ENCODE peak calls at places on chromosomes 1 and 21, in eight cellular contexts. I is mammary epithelial cell, A is WTC11, L is lung, V is upper lobe of left lung, T is endothelial cell, N is AG04450, P is GM23338. K is an unnamed sample.

GRCh38 chr1:19668893-19669292 is 4.2 kb downstream of the HTR6 start:
- DNase-seq in V (no peak), I (no peak), T (no peak), L (no peak), A (no peak), P (no peak), N (no peak), K (no peak)

GRCh38 chr1:48556161-48556850 is 84.3 kb upstream of the SPATA6 start:
- DNase-seq in V (no peak), I (no peak), N (no peak), A (no peak), L (no peak), T (no peak), P (no peak), K (no peak)

GRCh38 chr1:225435957-225436392 is 8.1 kb upstream of the LBR start:
- DNase-seq in L (no peak), N (no peak), V (no peak), T (no peak), I (no peak), P (no peak), A (no peak), K (no peak)

GRCh38 chr1:168135982-168136708 is 585 bp downstream of the GPR161 start:
- DNase-seq in T (peak; percentile 33), P (peak; percentile 56), A (peak; percentile 41), V (peak; percentile 84), I (peak; percentile 48), L (no peak), N (no peak), K (no peak)

GRCh38 chr1:204113900-204114299 is 37.9 kb downstream of the ETNK2 start:
- DNase-seq in N (no peak), T (no peak), I (peak; percentile 16), A (no peak), L (no peak), P (no peak), V (no peak), K (no peak)

GRCh38 chr1:115815694-115816093 is 25.2 kb downstream of the NHLH2 start:
- DNase-seq in I (no peak), V (no peak), A (no peak), T (no peak), N (no peak), P (no peak), L (no peak), K (no peak)

GRCh38 chr21:46188226-46189212 is 4.3 kb upstream of the SPATC1L start:
- DNase-seq in I (peak; percentile 50), P (peak; percentile 28), V (no peak), T (no peak), N (no peak), L (no peak), A (no peak), K (no peak)

GRCh38 chr1:11134352-11135266 is 34.9 kb upstream of the EXOSC10 start:
- DNase-seq in T (no peak), N (peak; percentile 39), A (no peak), V (no peak), L (no peak), P (no peak), I (peak; percentile 62), K (no peak)

GRCh38 chr1:117734403-117734802 is 128.6 kb downstream of the TENT5C start:
- DNase-seq in N (no peak), V (no peak), P (no peak), T (no peak), I (no peak), A (no peak), L (no peak), K (no peak)

GRCh38 chr1:34985063-34985770 is at the start of gene TMEM35B:
- DNase-seq in I (peak; percentile 32), L (peak; percentile 74), V (peak; percentile 95), N (no peak), T (peak; percentile 61), A (peak; percentile 71), P (peak; percentile 77), K (peak; percentile 16)

GRCh38 chr1:175725684-175726083 is 17.7 kb downstream of the TNR start:
- DNase-seq in N (no peak), A (peak; percentile 64), V (no peak), P (peak; percentile 84), T (peak; percentile 62), L (no peak), I (peak; percentile 20), K (no peak)

GRCh38 chr1:41958015-41958673 is 39.4 kb upstream of the HIVEP3 start:
- DNase-seq in V (no peak), T (no peak), I (no peak), L (no peak), A (no peak), P (no peak), N (no peak), K (no peak)
- TF ChIP-seq CTCF in V (no peak), T (no peak), I (no peak), L (no peak), A (no peak), P (no peak), N (no peak), K (no peak)

GRCh38 chr1:25517476-25518394 is 25.7 kb upstream of the LDLRAP1 start:
- DNase-seq in N (no peak), V (peak; percentile 46), P (peak; percentile 89), A (peak; percentile 68), T (no peak), L (no peak), I (no peak), K (no peak)
- TF ChIP-seq CTCF in N (no peak), V (no peak), P (peak; percentile 45), A (no peak), T (peak; percentile 29), L (no peak), I (no peak), K (no peak)

GRCh38 chr1:94926915-94927404 is at the start of gene CNN3:
- DNase-seq in I (peak; percentile 92), V (peak; percentile 97), T (peak; percentile 94), P (peak; percentile 95), A (peak; percentile 94), L (peak; percentile 93), N (peak; percentile 83), K (peak; percentile 79)
- TF ChIP-seq CTCF in I (no peak), V (no peak), T (no peak), P (no peak), A (no peak), L (no peak), N (no peak), K (no peak)

GRCh38 chr1:248823517-248824001 is 2.2 kb downstream of the SH3BP5L start:
- DNase-seq in N (no peak), P (no peak), V (no peak), I (no peak), T (no peak), A (no peak), L (no peak), K (no peak)
- TF ChIP-seq CTCF in N (no peak), P (no peak), V (no peak), I (no peak), T (no peak), A (no peak), L (no peak), K (no peak)

GRCh38 chr1:17611991-17612390 is 72.5 kb downstream of the ARHGEF10L start:
- DNase-seq in T (no peak), I (no peak), N (no peak), V (no peak), L (no peak), A (no peak), P (no peak), K (no peak)

GRCh38 chr1:17615157-17615556 is 75.7 kb downstream of the ARHGEF10L start:
- DNase-seq in I (no peak), T (no peak), N (no peak), V (no peak), L (no peak), P (no peak), A (no peak), K (no peak)

GRCh38 chr1:17610085-17610484 is 70.6 kb downstream of the ARHGEF10L start:
- DNase-seq in P (no peak), V (no peak), N (no peak), I (no peak), A (no peak), L (no peak), T (no peak), K (no peak)

GRCh38 chr1:17610713-17611112 is 71.2 kb downstream of the ARHGEF10L start:
- DNase-seq in A (no peak), N (no peak), V (no peak), T (no peak), P (no peak), I (no peak), L (no peak), K (no peak)

GRCh38 chr1:17612831-17613230 is 73.3 kb downstream of the ARHGEF10L start:
- DNase-seq in P (peak; percentile 33), T (no peak), L (no peak), N (no peak), V (no peak), A (no peak), I (no peak), K (no peak)
- TF ChIP-seq CTCF in P (peak; percentile 12), T (no peak), L (no peak), N (no peak), V (no peak), A (no peak), I (no peak), K (no peak)

DNA sequence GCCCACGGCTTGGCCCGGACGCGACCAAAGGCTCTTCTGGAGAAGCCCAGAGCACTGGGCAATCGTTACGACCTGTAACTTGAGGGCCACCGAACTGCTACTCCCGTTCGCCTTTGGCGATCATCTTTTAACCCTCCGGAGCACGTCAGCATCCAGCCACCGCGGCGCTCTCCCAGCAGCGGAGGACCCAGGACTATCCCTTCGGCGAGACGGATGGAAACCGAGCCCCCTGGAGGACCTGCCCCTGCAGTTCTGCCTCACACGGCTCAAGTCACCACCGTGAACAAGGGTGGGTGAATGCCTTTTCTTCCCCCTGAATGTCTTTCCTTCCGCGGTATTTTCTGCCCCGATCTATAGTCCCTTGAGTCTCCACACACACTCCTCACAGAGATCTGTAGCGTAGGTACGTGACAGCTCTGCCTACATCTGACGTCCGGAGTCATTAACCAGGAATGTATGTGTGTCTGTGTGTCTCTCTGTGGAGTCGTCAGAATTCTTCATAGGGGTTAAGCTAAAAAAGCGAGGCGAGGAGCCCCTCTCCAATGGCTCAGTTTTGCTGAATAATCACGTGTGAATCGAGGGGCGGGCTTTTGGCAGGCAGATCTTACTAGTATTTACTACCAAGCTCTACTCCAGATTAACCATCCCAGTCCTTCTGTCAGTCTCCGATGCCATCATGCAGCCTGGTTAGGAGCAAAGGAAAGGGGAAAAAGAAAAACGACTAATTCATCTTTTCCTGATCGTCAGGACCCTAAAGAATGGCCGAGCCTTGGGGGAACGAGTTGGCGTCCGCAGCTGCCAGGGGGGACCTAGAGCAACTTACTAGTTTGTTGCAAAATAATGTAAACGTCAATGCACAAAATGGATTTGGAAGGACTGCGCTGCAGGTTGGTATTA is at the start of gene CDKN2C:
- DNase-seq in L (peak; percentile 65), P (peak; percentile 61), I (peak; percentile 85), V (no peak), N (peak; percentile 50), A (peak; percentile 39), T (peak; percentile 43), K (peak; percentile 65)
- TF ChIP-seq CTCF in L (no peak), P (no peak), I (no peak), V (no peak), N (peak; percentile 9), A (no peak), T (no peak), K (no peak)